ENCODE peak calls at places on chromosomes 5 and 9, in nine cellular contexts. H, K, R, L, F, U, P, O and B are unnamed samples.

GRCh38 chr5:55634204-55634785 is 77.8 kb downstream of the SLC38A9 start:
- DNase-seq in H (no peak), K (no peak), L (no peak), O (no peak), R (no peak), F (no peak), U (no peak), P (no peak), B (no peak)

GRCh38 chr5:65059681-65060598 is 291.2 kb downstream of the CWC27 start:
- DNase-seq in P (no peak), R (no peak), H (no peak), L (no peak), K (no peak), F (no peak), U (no peak), O (peak; percentile 58), B (no peak)

GRCh38 chr9:81981881-81982280 is 6.7 kb upstream of the SPATA31D1 start:
- DNase-seq in K (no peak), O (no peak), R (no peak), F (no peak), H (no peak), P (no peak), L (no peak), U (no peak), B (no peak)

GRCh38 chr5:5430136-5430535 is 7.7 kb downstream of the ICE1 start:
- DNase-seq in O (no peak), L (no peak), F (no peak), H (no peak), K (no peak), R (no peak), P (no peak), U (no peak), B (no peak)

GRCh38 chr5:67299317-67299716 is 102.7 kb upstream of the CD180 start:
- DNase-seq in R (no peak), F (no peak), K (no peak), P (no peak), H (no peak), L (no peak), O (no peak), U (no peak), B (no peak)

GRCh38 chr5:94901071-94901979 is 282.9 kb downstream of the SLF1 start:
- DNase-seq in U (no peak), O (peak; percentile 75), R (no peak), P (no peak), L (no peak), K (no peak), H (no peak), F (no peak), B (no peak)

GRCh38 chr5:127871448-127872153 is 168.4 kb downstream of the CCDC192 start:
- DNase-seq in O (peak; percentile 87), F (peak; percentile 88), U (no peak), R (no peak), L (no peak), K (no peak), H (no peak), P (no peak), B (no peak)

GRCh38 chr5:142507528-142507927 is 178.4 kb downstream of the FGF1 start:
- DNase-seq in R (no peak), L (no peak), O (peak; percentile 25), P (no peak), U (no peak), F (peak; percentile 82), K (no peak), H (no peak), B (no peak)

GRCh38 chr5:140401362-140402257 is at the start of gene ANKHD1:
- DNase-seq in P (peak; percentile 100), H (peak; percentile 98), K (peak; percentile 100), L (peak; percentile 96), U (peak; percentile 98), F (peak; percentile 99), R (peak; percentile 99), O (peak; percentile 100), B (peak; percentile 99)

GRCh38 chr5:77413049-77413448 is 79.1 kb downstream of the WDR41 start:
- DNase-seq in H (no peak), U (no peak), F (no peak), O (no peak), K (no peak), P (no peak), R (no peak), L (no peak), B (no peak)

GRCh38 chr9:89501311-89501898 is 3.5 kb upstream of the SEMA4D start:
- DNase-seq in K (no peak), P (no peak), U (no peak), L (no peak), F (no peak), O (no peak), H (no peak), R (no peak), B (no peak)
- H3K27ac ChIP-seq in K (no peak overlapping the region), P (no peak overlapping the region), U (no peak overlapping the region), L (no peak overlapping the region), F (no peak overlapping the region), O (no peak overlapping the region), H (no peak overlapping the region), R (no peak overlapping the region), B (peak overlapping the region; percentile 53)

GRCh38 chr9:111400564-111400898 is 70.5 kb upstream of the OR2K2 start:
- DNase-seq in L (no peak), K (no peak), H (no peak), U (no peak), F (no peak), O (peak; percentile 19), P (no peak), R (no peak), B (no peak)

GRCh38 chr9:111399211-111399739 is 69.3 kb upstream of the OR2K2 start:
- DNase-seq in L (no peak), K (no peak), O (no peak), P (no peak), F (no peak), R (no peak), H (no peak), U (no peak), B (no peak)

GRCh38 chr9:111393971-111394370 is 63.9 kb upstream of the OR2K2 start:
- DNase-seq in F (no peak), H (no peak), U (no peak), L (no peak), P (no peak), O (no peak), K (no peak), R (no peak), B (no peak)

GRCh38 chr9:111405701-111406100 is 75.7 kb upstream of the OR2K2 start:
- DNase-seq in F (no peak), K (no peak), L (no peak), H (no peak), P (no peak), R (no peak), O (no peak), U (no peak), B (no peak)

DNA sequence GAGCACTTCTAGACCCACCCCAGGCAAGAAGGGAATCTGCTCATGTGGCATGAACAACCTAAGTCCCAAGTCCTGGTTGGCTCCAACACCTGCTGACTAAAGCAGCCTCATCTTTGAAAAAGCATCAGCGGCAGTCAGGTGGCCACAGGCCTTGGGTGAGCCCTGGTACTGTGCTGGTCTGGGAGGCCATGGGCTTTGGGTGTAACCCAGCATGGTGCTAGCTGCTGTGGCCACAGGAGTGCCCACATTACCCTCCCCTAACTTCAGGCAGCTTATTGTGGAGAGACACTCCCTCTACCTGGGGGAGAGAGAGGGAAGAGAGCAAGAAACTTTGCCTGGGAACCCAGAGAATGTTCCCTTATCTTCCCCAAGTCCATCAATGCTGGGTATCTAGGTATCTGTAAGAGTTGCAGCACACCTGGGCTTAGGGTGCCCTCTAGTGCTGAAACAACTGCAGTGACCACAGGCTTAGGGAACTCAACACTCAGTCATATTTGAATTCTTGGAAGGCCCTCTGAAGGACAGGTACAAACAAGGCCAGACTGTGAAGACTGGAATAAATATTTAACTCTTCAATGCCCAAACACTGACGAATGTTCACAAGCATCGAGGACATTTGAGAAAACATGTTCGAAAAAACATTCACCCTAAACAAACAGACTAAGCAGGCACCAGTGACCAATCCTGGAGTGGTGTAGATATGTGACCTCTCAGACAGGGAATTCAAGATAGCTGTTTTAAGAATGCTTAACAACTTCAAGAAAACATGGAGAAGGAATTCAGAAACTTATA is 69.9 kb upstream of the OR2K2 start:
- DNase-seq in H (peak; percentile 22), O (peak; percentile 56), R (no peak), K (no peak), U (no peak), L (no peak), P (peak; percentile 33), F (peak; percentile 52), B (no peak)
- TF ChIP-seq CTCF in H (peak; percentile 44), O (peak; percentile 59), R (peak; percentile 33), K (no peak), U (no peak), L (peak; percentile 7), P (peak; percentile 87), F (peak; percentile 69), B (no peak)

DNA sequence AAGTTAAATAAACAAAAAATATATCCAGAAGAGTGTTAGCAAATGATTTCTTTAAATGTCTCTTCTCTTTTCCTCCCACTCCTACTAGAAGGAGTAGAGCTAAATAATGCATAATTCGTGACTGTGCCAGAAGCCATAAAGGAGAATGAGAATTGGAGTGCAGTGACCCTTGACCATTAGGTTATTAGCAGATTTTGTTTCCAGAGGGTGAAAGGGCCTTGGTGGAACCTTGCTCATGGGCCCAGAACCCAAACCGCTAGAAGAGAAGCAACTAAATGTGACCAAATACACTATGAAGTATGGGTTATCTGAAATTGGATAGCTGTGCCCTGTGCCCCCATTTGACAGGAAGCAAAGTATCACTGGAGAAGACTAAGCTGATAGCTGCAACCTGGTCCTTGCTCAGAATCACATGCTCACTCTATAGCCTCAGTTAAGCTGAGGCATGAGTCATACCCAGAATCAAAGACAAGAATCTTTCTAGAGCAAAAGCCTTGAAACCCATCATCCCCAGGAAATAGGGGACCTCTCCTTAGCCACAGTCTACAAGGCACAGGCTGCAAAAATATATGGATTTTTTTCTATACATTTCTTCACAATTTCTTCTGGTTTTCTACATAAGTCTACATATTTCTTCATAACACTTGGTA is 36.3 kb downstream of the CAPSL start:
- DNase-seq in P (no peak), L (no peak), F (no peak), K (no peak), O (no peak), R (no peak), H (no peak), U (no peak), B (no peak)
- H3K27ac ChIP-seq in P (no peak overlapping the region), L (no peak overlapping the region), F (no peak overlapping the region), K (no peak overlapping the region), O (no peak overlapping the region), R (no peak overlapping the region), H (no peak overlapping the region), U (no peak overlapping the region), B (no peak overlapping the region)

DNA sequence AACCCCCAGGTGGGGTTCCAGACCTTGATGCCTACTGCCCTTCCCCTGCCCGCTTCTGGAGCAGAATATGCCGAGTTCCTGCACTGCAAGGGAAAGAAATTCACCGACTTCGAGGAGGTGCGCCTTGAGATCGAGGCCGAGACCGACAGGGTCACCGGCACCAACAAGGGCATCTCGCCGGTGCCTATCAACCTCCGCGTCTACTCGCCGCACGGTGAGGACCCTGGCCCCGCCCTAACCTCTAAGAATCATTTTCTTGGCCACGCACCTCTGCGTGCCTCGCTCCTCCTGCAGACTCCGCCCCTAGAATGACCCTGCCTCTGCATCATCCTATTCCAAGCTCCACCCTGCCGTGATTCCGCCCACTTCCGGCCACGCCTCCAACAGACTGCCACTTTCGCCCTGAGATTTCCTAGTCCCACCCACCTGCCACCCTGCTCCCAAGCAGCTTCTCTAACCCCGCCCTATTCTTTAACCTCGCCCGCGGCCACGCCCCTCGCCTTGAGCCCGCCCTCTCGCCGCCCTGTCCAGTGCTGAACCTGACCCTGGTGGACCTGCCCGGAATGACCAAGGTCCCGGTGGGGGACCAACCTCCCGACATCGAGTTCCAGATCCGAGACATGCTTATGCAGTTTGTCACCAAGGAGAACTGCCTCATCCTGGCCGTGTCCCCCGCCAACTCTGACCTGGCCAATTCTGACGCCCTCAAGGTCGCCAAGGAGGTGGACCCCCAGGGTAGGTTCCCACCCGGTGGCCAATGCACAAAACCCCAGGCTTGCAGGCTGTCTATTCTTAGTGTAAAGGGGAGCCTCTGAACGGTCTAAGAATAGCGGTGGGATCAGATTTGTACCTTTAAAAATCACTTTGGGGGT is 15.6 kb downstream of the DNM1 start:
- DNase-seq in U (peak; percentile 92), K (peak; percentile 94), P (peak; percentile 98), O (peak; percentile 93), R (peak; percentile 98), F (no peak), L (peak; percentile 78), H (peak; percentile 98), B (peak; percentile 84)
- TF ChIP-seq CTCF in U (no peak), K (no peak), P (no peak), O (no peak), R (no peak), F (no peak), L (no peak), H (no peak), B (no peak)